ENCODE peak calls at places on chromosomes 16 and 17, in eight cellular contexts. S is T-helper 1 cell; E is neural crest cell; W is left cardiac atrium; B is lower leg skin; C is HFF-Myc; T is NCI-H1092; K is stimulated activated naive B cell treated with anti-CD40 and anti-IgM and Interleukin-4, amounts not matched to agents 10 μg/mL and 1 μg/mL and 100 μg/mL, for 72 hours. V is an unnamed sample.

GRCh38 chr17:48596735-48597491 is 3.3 kb upstream of the HOXB5 start:
- DNase-seq in S (no peak), E (no peak), W (no peak), B (no peak), C (no peak), T (peak), K (no peak), V (no peak)

GRCh38 chr17:866568-867087 is 84.5 kb downstream of the MRM3 start:
- DNase-seq in S (no peak), E (no peak), W (no peak), B (no peak), C (no peak), T (no peak), K (no peak), V (no peak)

GRCh38 chr16:79648846-79649245 is 48.3 kb upstream of the MAF start:
- DNase-seq in S (no peak), E (no peak), W (no peak), B (no peak), C (no peak), T (no peak), K (no peak), V (no peak)

GRCh38 chr16:56601325-56601724 is 7.1 kb upstream of the MT2A start:
- DNase-seq in S (no peak), E (no peak), W (no peak), B (no peak), C (no peak), T (no peak), K (no peak), V (no peak)

GRCh38 chr16:12096162-12096781 is 119.7 kb downstream of the SNX29 start:
- DNase-seq in S (no peak), E (no peak), W (peak), B (no peak), C (no peak), T (no peak), K (no peak), V (peak)

GRCh38 chr17:32350662-32351418 is 883 bp downstream of the ZNF207 start:
- DNase-seq in S (peak), E (no peak), W (peak), B (peak), C (no peak), T (no peak), K (peak), V (peak)

GRCh38 chr17:60534613-60535157 is 8.6 kb upstream of the APPBP2 start:
- DNase-seq in S (no peak), E (no peak), W (no peak), B (no peak), C (no peak), T (no peak), K (no peak), V (no peak)

GRCh38 chr17:4540224-4541040 is 14.8 kb downstream of the MYBBP1A start:
- DNase-seq in S (no peak), E (no peak), W (peak), B (no peak), C (no peak), T (no peak), K (no peak), V (peak)

GRCh38 chr17:82151106-82151957 is 53.3 kb upstream of the FASN start:
- DNase-seq in S (no peak), E (no peak), W (no peak), B (no peak), C (no peak), T (no peak), K (no peak), V (no peak)

GRCh38 chr16:4465977-4466779 is 8.2 kb downstream of the NMRAL1 start:
- DNase-seq in S (peak), E (no peak), W (no peak), B (no peak), C (no peak), T (no peak), K (no peak), V (no peak)

GRCh38 chr16:84720180-84720579 is 20.4 kb downstream of the USP10 start:
- DNase-seq in S (no peak), E (no peak), W (no peak), B (no peak), C (peak), T (no peak), K (no peak), V (no peak)

GRCh38 chr17:77858291-77859034 is 100.0 kb upstream of the TNRC6C start:
- DNase-seq in S (no peak), E (no peak), W (peak), B (no peak), C (no peak), T (no peak), K (no peak), V (no peak)

V was measured in NCI-H1694 treated with DMSO at 0.1 percent for 48 hours.